ENCODE peak calls at places on chromosomes 3 and 15, in five cellular contexts. One of them, this sample, is unnamed.

GRCh38 chr3:112128843-112129727 is 4.0 kb downstream of the GCSAM start:
- DNase-seq in fibroblast of lung: peak; percentile 13
- DNase-seq in stomach: no peak
- DNase-seq in epithelial cell of esophagus: peak; percentile 67
- DNase-seq in A549: no peak
- DNase-seq in this sample: no peak

GRCh38 chr15:100277087-100277855 is 64.5 kb downstream of the ADAMTS17 start:
- DNase-seq in epithelial cell of esophagus: no peak
- DNase-seq in A549: no peak
- DNase-seq in fibroblast of lung: no peak
- DNase-seq in stomach: no peak
- DNase-seq in this sample: no peak

GRCh38 chr3:186217820-186218164 is 108.9 kb upstream of the ETV5 start:
- DNase-seq in stomach: no peak
- DNase-seq in fibroblast of lung: peak; percentile 67
- DNase-seq in A549: no peak
- DNase-seq in epithelial cell of esophagus: peak; percentile 51
- DNase-seq in this sample: no peak

GRCh38 chr15:70643783-70644125 is 119.6 kb downstream of the UACA start:
- DNase-seq in epithelial cell of esophagus: peak; percentile 11
- DNase-seq in stomach: no peak
- DNase-seq in fibroblast of lung: peak; percentile 42
- DNase-seq in A549: peak; percentile 42
- DNase-seq in this sample: no peak

GRCh38 chr15:52506549-52506948 is 22.1 kb downstream of the MYO5A start:
- DNase-seq in fibroblast of lung: no peak
- DNase-seq in stomach: no peak
- DNase-seq in epithelial cell of esophagus: no peak
- DNase-seq in A549: no peak
- DNase-seq in this sample: no peak

GRCh38 chr15:38611228-38611627 is 46.6 kb upstream of the RASGRP1 start:
- DNase-seq in epithelial cell of esophagus: peak; percentile 19
- DNase-seq in stomach: no peak
- DNase-seq in A549: no peak
- DNase-seq in fibroblast of lung: no peak
- DNase-seq in this sample: no peak

GRCh38 chr15:91866971-91867372 is 13.5 kb downstream of the SLCO3A1 start:
- DNase-seq in stomach: no peak
- DNase-seq in fibroblast of lung: peak; percentile 32
- DNase-seq in A549: no peak
- DNase-seq in epithelial cell of esophagus: peak; percentile 96
- DNase-seq in this sample: peak; percentile 36

GRCh38 chr3:22399566-22399965 is 648.6 kb upstream of the ZNF385D start:
- DNase-seq in stomach: no peak
- DNase-seq in fibroblast of lung: no peak
- DNase-seq in A549: no peak
- DNase-seq in epithelial cell of esophagus: no peak
- DNase-seq in this sample: peak; percentile 56

GRCh38 chr3:184727357-184728060 is 15.6 kb upstream of the MAGEF1 start:
- DNase-seq in stomach: peak; percentile 71
- DNase-seq in A549: peak; percentile 40
- DNase-seq in fibroblast of lung: peak; percentile 69
- DNase-seq in epithelial cell of esophagus: peak; percentile 90
- DNase-seq in this sample: peak; percentile 63

GRCh38 chr15:64774556-64775523 is 549 bp downstream of the RBPMS2 start:
- DNase-seq in epithelial cell of esophagus: no peak
- DNase-seq in fibroblast of lung: peak; percentile 14
- DNase-seq in stomach: peak; percentile 26
- DNase-seq in A549: no peak
- DNase-seq in this sample: no peak

GRCh38 chr15:69092159-69092558 is 68.3 kb upstream of the GLCE start:
- DNase-seq in fibroblast of lung: peak; percentile 77
- DNase-seq in A549: peak; percentile 52
- DNase-seq in stomach: no peak
- DNase-seq in epithelial cell of esophagus: peak; percentile 92
- DNase-seq in this sample: peak; percentile 45

GRCh38 chr3:42489116-42489936 is 13.1 kb upstream of the VIPR1 start:
- DNase-seq in fibroblast of lung: no peak
- DNase-seq in A549: no peak
- DNase-seq in stomach: peak; percentile 52
- DNase-seq in epithelial cell of esophagus: no peak
- DNase-seq in this sample: no peak

GRCh38 chr15:55518009-55518408 is 10.0 kb upstream of the DNAAF4 start:
- DNase-seq in epithelial cell of esophagus: no peak
- DNase-seq in A549: no peak
- DNase-seq in stomach: no peak
- DNase-seq in fibroblast of lung: no peak
- DNase-seq in this sample: no peak

GRCh38 chr3:30302027-30302426 is 304.4 kb upstream of the TGFBR2 start:
- DNase-seq in A549: no peak
- DNase-seq in fibroblast of lung: peak; percentile 20
- DNase-seq in epithelial cell of esophagus: peak; percentile 86
- DNase-seq in stomach: no peak
- DNase-seq in this sample: no peak

GRCh38 chr15:78681306-78682012 is 40.4 kb upstream of the CHRNB4 start:
- DNase-seq in stomach: no peak
- DNase-seq in fibroblast of lung: no peak
- DNase-seq in epithelial cell of esophagus: no peak
- DNase-seq in A549: no peak
- DNase-seq in this sample: no peak

GRCh38 chr3:197168606-197169005 is 129.8 kb downstream of the DLG1 start:
- DNase-seq in epithelial cell of esophagus: no peak
- DNase-seq in stomach: no peak
- DNase-seq in fibroblast of lung: peak; percentile 31
- DNase-seq in A549: no peak
- DNase-seq in this sample: peak; percentile 52

GRCh38 chr3:143843607-143844006 is 4.7 kb downstream of the SLC9A9 start:
- DNase-seq in epithelial cell of esophagus: no peak
- DNase-seq in fibroblast of lung: no peak
- DNase-seq in A549: no peak
- DNase-seq in stomach: no peak
- DNase-seq in this sample: no peak

GRCh38 chr3:148227534-148227933 is 470.2 kb upstream of the AGTR1 start:
- DNase-seq in stomach: no peak
- DNase-seq in fibroblast of lung: peak; percentile 53
- DNase-seq in A549: no peak
- DNase-seq in epithelial cell of esophagus: peak; percentile 62
- DNase-seq in this sample: peak; percentile 42

GRCh38 chr15:63076136-63077005 is 33.8 kb downstream of the TPM1 start:
- DNase-seq in epithelial cell of esophagus: no peak
- DNase-seq in stomach: no peak
- DNase-seq in A549: no peak
- DNase-seq in fibroblast of lung: peak; percentile 34
- DNase-seq in this sample: peak; percentile 31

GRCh38 chr15:101324513-101325177 is 29.6 kb upstream of the SNRPA1 start:
- DNase-seq in A549: no peak
- DNase-seq in fibroblast of lung: no peak
- DNase-seq in epithelial cell of esophagus: peak; percentile 39
- DNase-seq in stomach: no peak
- DNase-seq in this sample: no peak

GRCh38 chr3:101963902-101964362 is 114.6 kb downstream of the NFKBIZ start:
- DNase-seq in epithelial cell of esophagus: peak; percentile 86
- DNase-seq in fibroblast of lung: peak; percentile 82
- DNase-seq in stomach: no peak
- DNase-seq in A549: no peak
- DNase-seq in this sample: peak; percentile 66

GRCh38 chr3:17431004-17431403 is 311.4 kb downstream of the TBC1D5 start:
- DNase-seq in fibroblast of lung: peak; percentile 33
- DNase-seq in epithelial cell of esophagus: peak; percentile 59
- DNase-seq in A549: peak; percentile 20
- DNase-seq in stomach: no peak
- DNase-seq in this sample: peak; percentile 51

GRCh38 chr3:45153658-45154437 is 7.7 kb upstream of the CDCP1 start:
- DNase-seq in fibroblast of lung: peak; percentile 86
- DNase-seq in stomach: no peak
- DNase-seq in A549: no peak
- DNase-seq in epithelial cell of esophagus: peak; percentile 61
- DNase-seq in this sample: no peak

GRCh38 chr3:38579146-38579545 is 70.3 kb downstream of the SCN5A start:
- DNase-seq in stomach: peak; percentile 17
- DNase-seq in epithelial cell of esophagus: peak; percentile 39
- DNase-seq in A549: no peak
- DNase-seq in fibroblast of lung: peak; percentile 29
- DNase-seq in this sample: peak; percentile 66

GRCh38 chr3:137347817-137348368 is 390.1 kb downstream of the IL20RB start:
- DNase-seq in stomach: no peak
- DNase-seq in epithelial cell of esophagus: no peak
- DNase-seq in fibroblast of lung: no peak
- DNase-seq in A549: no peak
- DNase-seq in this sample: no peak

GRCh38 chr15:100690786-100691160 is 88.4 kb downstream of the ASB7 start:
- DNase-seq in stomach: no peak
- DNase-seq in A549: no peak
- DNase-seq in fibroblast of lung: no peak
- DNase-seq in epithelial cell of esophagus: no peak
- DNase-seq in this sample: no peak

GRCh38 chr3:66719796-66720195 is 219.0 kb upstream of the LRIG1 start:
- DNase-seq in stomach: no peak
- DNase-seq in A549: no peak
- DNase-seq in fibroblast of lung: no peak
- DNase-seq in epithelial cell of esophagus: no peak
- DNase-seq in this sample: no peak

GRCh38 chr3:117480493-117480892 is 770.9 kb downstream of the TUSC7 start:
- DNase-seq in fibroblast of lung: no peak
- DNase-seq in stomach: no peak
- DNase-seq in A549: no peak
- DNase-seq in epithelial cell of esophagus: no peak
- DNase-seq in this sample: no peak

GRCh38 chr3:49902511-49903345 is 945 bp downstream of the MST1R start:
- DNase-seq in fibroblast of lung: no peak
- DNase-seq in epithelial cell of esophagus: no peak
- DNase-seq in stomach: peak; percentile 49
- DNase-seq in A549: no peak
- DNase-seq in this sample: no peak

GRCh38 chr15:92510163-92510882 is 116.6 kb downstream of the ST8SIA2 start:
- DNase-seq in fibroblast of lung: peak; percentile 81
- DNase-seq in A549: no peak
- DNase-seq in epithelial cell of esophagus: peak; percentile 31
- DNase-seq in stomach: no peak
- DNase-seq in this sample: peak; percentile 67

GRCh38 chr15:48250640-48251076 is 44.6 kb downstream of the SLC12A1 start:
- DNase-seq in epithelial cell of esophagus: peak; percentile 79
- DNase-seq in A549: peak; percentile 13
- DNase-seq in stomach: no peak
- DNase-seq in fibroblast of lung: peak; percentile 81
- DNase-seq in this sample: peak; percentile 82

GRCh38 chr3:62601238-62601856 is 228.0 kb upstream of the FEZF2 start:
- DNase-seq in stomach: no peak
- DNase-seq in A549: no peak
- DNase-seq in fibroblast of lung: peak; percentile 80
- DNase-seq in epithelial cell of esophagus: peak; percentile 93
- DNase-seq in this sample: peak; percentile 59

GRCh38 chr15:101539930-101540329 is 50.4 kb upstream of the PCSK6 start:
- DNase-seq in fibroblast of lung: no peak
- DNase-seq in epithelial cell of esophagus: no peak
- DNase-seq in A549: no peak
- DNase-seq in stomach: no peak
- DNase-seq in this sample: no peak

GRCh38 chr3:138609898-138610266 is 1.3 kb downstream of the FAIM start:
- DNase-seq in A549: no peak
- DNase-seq in fibroblast of lung: no peak
- DNase-seq in epithelial cell of esophagus: no peak
- DNase-seq in stomach: no peak
- DNase-seq in this sample: no peak
- H3K4me3 ChIP-seq in A549: peak overlapping the region; percentile 60
- H3K4me3 ChIP-seq in fibroblast of lung: peak overlapping the region; percentile 42
- H3K4me3 ChIP-seq in epithelial cell of esophagus: no peak overlapping the region
- H3K4me3 ChIP-seq in stomach: peak overlapping the region; percentile 80
- H3K4me3 ChIP-seq in this sample: peak overlapping the region; percentile 56

GRCh38 chr3:170496026-170496867 is 77.6 kb downstream of the CLDN11 start:
- DNase-seq in stomach: no peak
- DNase-seq in epithelial cell of esophagus: no peak
- DNase-seq in fibroblast of lung: no peak
- DNase-seq in A549: no peak
- DNase-seq in this sample: no peak
- TF ChIP-seq CTCF in stomach: no peak
- TF ChIP-seq CTCF in epithelial cell of esophagus: no peak
- TF ChIP-seq CTCF in fibroblast of lung: no peak
- TF ChIP-seq CTCF in A549: no peak
- TF ChIP-seq CTCF in this sample: no peak

DNA sequence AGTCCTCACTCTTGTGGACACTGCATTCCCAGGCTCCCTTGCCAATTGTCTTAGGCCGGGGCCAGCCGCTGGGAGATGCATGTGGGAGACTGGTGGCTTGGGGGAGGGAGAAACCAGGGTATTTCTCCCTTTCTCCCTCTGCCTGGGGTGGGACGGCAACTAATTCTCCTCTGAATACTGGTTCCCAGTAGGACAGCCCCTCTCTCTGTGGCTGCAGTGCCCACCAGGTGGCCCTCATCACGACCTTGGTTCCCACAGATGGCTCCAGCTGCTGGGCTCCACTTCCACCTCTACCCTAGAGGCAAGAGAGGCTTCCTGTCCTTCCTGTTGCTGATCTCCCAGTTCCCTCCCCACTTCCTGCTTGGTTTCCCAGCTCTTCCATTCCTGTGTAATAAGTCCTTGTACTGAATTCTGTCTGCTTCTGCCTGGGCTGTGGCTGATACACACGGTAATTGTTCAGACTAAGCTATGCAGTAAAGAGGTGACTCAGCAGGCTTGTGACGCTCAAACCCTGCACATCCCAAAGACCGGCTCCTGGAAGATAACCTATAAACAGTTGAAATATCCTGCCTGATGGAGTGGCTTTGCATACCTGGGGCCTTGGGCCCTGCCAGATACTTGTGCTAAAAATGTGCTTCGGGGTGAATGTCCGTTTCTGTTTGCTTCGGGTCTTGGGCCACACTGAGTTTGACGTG is 20.4 kb upstream of the COPG1 start:
- DNase-seq in A549: no peak
- DNase-seq in fibroblast of lung: peak; percentile 89
- DNase-seq in stomach: no peak
- DNase-seq in epithelial cell of esophagus: peak; percentile 86
- DNase-seq in this sample: peak; percentile 69
- H3K4me3 ChIP-seq in A549: no peak overlapping the region
- H3K4me3 ChIP-seq in fibroblast of lung: no peak overlapping the region
- H3K4me3 ChIP-seq in stomach: no peak overlapping the region
- H3K4me3 ChIP-seq in epithelial cell of esophagus: no peak overlapping the region
- H3K4me3 ChIP-seq in this sample: no peak overlapping the region

DNA sequence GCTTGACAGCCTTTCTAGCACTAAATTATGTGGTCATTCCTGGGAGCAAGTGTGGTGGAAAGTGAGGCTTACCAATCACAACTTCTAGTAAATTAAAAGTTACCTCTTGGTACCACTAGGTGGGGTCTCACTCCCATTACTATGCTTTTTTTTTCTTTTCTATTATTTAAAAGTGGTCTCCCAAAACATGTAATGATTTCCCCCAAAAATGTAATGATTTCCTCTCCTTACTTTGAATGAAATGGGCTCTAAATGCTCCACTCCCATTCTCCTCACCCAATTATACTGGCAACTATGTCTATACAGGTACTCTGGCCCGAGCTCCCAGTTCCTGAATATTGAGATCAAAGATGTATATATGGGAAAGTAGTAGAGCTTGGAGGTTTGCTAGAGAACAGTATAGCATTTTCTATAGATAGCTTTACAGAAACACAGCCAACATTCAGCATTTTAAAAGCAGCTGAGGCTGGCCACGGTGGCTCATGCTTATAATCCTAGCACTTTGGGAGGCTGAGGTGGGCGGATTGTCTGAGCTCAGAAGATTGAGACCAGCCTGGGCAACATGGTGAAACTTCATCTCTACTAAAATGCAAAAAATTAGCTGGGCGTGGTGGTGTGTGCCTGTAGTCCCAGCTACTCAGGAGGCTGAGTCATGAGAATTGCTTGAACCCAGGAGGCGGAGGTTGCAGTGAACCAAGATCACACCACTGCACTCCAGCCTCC is 70.9 kb downstream of the DCUN1D1 start:
- DNase-seq in fibroblast of lung: peak; percentile 39
- DNase-seq in A549: peak; percentile 10
- DNase-seq in epithelial cell of esophagus: peak; percentile 25
- DNase-seq in stomach: no peak
- DNase-seq in this sample: peak; percentile 29
- TF ChIP-seq CTCF in fibroblast of lung: peak; percentile 54
- TF ChIP-seq CTCF in A549: peak; percentile 51
- TF ChIP-seq CTCF in epithelial cell of esophagus: peak; percentile 32
- TF ChIP-seq CTCF in stomach: peak; percentile 32
- TF ChIP-seq CTCF in this sample: peak; percentile 54

This sample was measured in astrocyte of the spinal cord.